ENCODE peak calls at places on chromosomes 4 and X, in nine cellular contexts. M is nephron progenitor cell, P is mucosa of descending colon, X is cardiac fibroblast, S is bronchial epithelial cell, E is neural progenitor cell, O is GM23338, W is cardiac muscle cell, B is progenitor cell of endocrine pancreas. J is an unnamed sample.

GRCh38 chrX:65463550-65463949 is 71.0 kb downstream of the LAS1L start:
- DNase-seq in M (no peak), P (no peak), X (peak), S (no peak), E (peak), O (peak), W (peak), B (no peak), J (no peak)

GRCh38 chr4:55175779-55176231 is 50.4 kb upstream of the KDR start:
- DNase-seq in M (no peak), P (no peak), X (peak), S (peak), E (no peak), O (peak), W (no peak), B (no peak), J (no peak)

GRCh38 chr4:6189511-6189910 is 10.8 kb downstream of the JAKMIP1 start:
- DNase-seq in M (no peak), P (no peak), X (no peak), S (no peak), E (peak), O (no peak), W (no peak), B (no peak), J (no peak)

GRCh38 chr4:94519019-94519418 is 67.3 kb downstream of the PDLIM5 start:
- DNase-seq in M (no peak), P (no peak), X (no peak), S (no peak), E (no peak), O (no peak), W (no peak), B (no peak), J (no peak)

GRCh38 chr4:76665139-76665538 is 230.1 kb downstream of the SHROOM3 start:
- DNase-seq in M (no peak), P (peak), X (peak), S (peak), E (no peak), O (no peak), W (no peak), B (no peak), J (no peak)

GRCh38 chrX:72079607-72080006 is 52.1 kb downstream of the RTL5 start:
- DNase-seq in M (no peak), P (no peak), X (peak), S (no peak), E (peak), O (no peak), W (no peak), B (no peak), J (no peak)

GRCh38 chrX:102604327-102604726 is 5.0 kb downstream of the ARMCX5 start:
- DNase-seq in M (no peak), P (no peak), X (peak), S (no peak), E (peak), O (no peak), W (no peak), B (no peak), J (no peak)

GRCh38 chr4:94332983-94333590 is 9.5 kb downstream of the HPGDS start:
- DNase-seq in M (no peak), P (no peak), X (peak), S (no peak), E (peak), O (peak), W (peak), B (no peak), J (no peak)

GRCh38 chr4:59247032-59247431 is 1953.1 kb upstream of the ADGRL3 start:
- DNase-seq in M (no peak), P (no peak), X (peak), S (no peak), E (no peak), O (peak), W (peak), B (no peak), J (no peak)

GRCh38 chrX:19920945-19921344 is 33.5 kb upstream of the SH3KBP1 start:
- DNase-seq in M (no peak), P (no peak), X (no peak), S (no peak), E (no peak), O (no peak), W (no peak), B (no peak), J (no peak)

GRCh38 chrX:140346711-140347110 is 158.2 kb downstream of the SOX3 start:
- DNase-seq in M (no peak), P (no peak), X (no peak), S (peak), E (no peak), O (no peak), W (no peak), B (no peak), J (no peak)

GRCh38 chr4:183348706-183349659 is 26.8 kb upstream of the CLDN24 start:
- DNase-seq in M (no peak), P (no peak), X (peak), S (peak), E (no peak), O (no peak), W (no peak), B (no peak), J (no peak)

GRCh38 chr4:168153596-168154440 is 61.5 kb downstream of the ANXA10 start:
- DNase-seq in M (peak), P (peak), X (peak), S (peak), E (peak), O (peak), W (peak), B (peak), J (peak)

GRCh38 chr4:62087706-62088105 is 887.6 kb downstream of the ADGRL3 start:
- DNase-seq in M (no peak), P (no peak), X (no peak), S (no peak), E (no peak), O (no peak), W (no peak), B (no peak), J (no peak)

GRCh38 chr4:137065306-137065705 is 467.0 kb downstream of the PCDH18 start:
- DNase-seq in M (no peak), P (no peak), X (peak), S (no peak), E (no peak), O (peak), W (no peak), B (no peak), J (no peak)

GRCh38 chrX:24658421-24658820 is 11.3 kb upstream of the PCYT1B start:
- DNase-seq in M (no peak), P (no peak), X (no peak), S (no peak), E (peak), O (no peak), W (no peak), B (no peak), J (no peak)

GRCh38 chrX:76127341-76127740 is 45.5 kb upstream of the PBDC1 start:
- DNase-seq in M (no peak), P (no peak), X (no peak), S (no peak), E (no peak), O (peak), W (no peak), B (no peak), J (no peak)

GRCh38 chrX:136304493-136304892 is 3.7 kb downstream of the ADGRG4 start:
- DNase-seq in M (no peak), P (no peak), X (peak), S (no peak), E (no peak), O (peak), W (no peak), B (no peak), J (no peak)

GRCh38 chrX:18151661-18152060 is 69.0 kb downstream of the BEND2 start:
- DNase-seq in M (no peak), P (no peak), X (no peak), S (no peak), E (no peak), O (no peak), W (peak), B (no peak), J (no peak)

GRCh38 chr4:173990879-173991231 is 292.6 kb downstream of the FBXO8 start:
- DNase-seq in M (peak), P (peak), X (peak), S (no peak), E (peak), O (peak), W (peak), B (no peak), J (peak)

GRCh38 chr4:127598656-127599055 is 34.1 kb upstream of the INTU start:
- DNase-seq in M (no peak), P (no peak), X (no peak), S (no peak), E (no peak), O (no peak), W (no peak), B (no peak), J (no peak)

GRCh38 chrX:63918611-63919010 is 133.6 kb upstream of the ARHGEF9 start:
- DNase-seq in M (no peak), P (no peak), X (peak), S (peak), E (peak), O (peak), W (peak), B (no peak), J (no peak)

GRCh38 chr4:11039494-11040142 is 355.1 kb upstream of the CLNK start:
- DNase-seq in M (no peak), P (no peak), X (no peak), S (no peak), E (no peak), O (no peak), W (no peak), B (no peak), J (no peak)

GRCh38 chr4:152166567-152166966 is 369.3 kb downstream of the FBXW7 start:
- DNase-seq in M (peak), P (no peak), X (peak), S (peak), E (peak), O (peak), W (peak), B (peak), J (no peak)

GRCh38 chr4:108328033-108328732 is 159.5 kb upstream of the LEF1 start:
- DNase-seq in M (no peak), P (no peak), X (no peak), S (no peak), E (no peak), O (no peak), W (no peak), B (no peak), J (no peak)

GRCh38 chrX:139213241-139213709 is 317.3 kb upstream of the F9 start:
- DNase-seq in M (no peak), P (no peak), X (no peak), S (no peak), E (no peak), O (no peak), W (no peak), B (no peak), J (no peak)

GRCh38 chr4:174627473-174627872 is 105.2 kb upstream of the HPGD start:
- DNase-seq in M (no peak), P (no peak), X (no peak), S (peak), E (no peak), O (no peak), W (no peak), B (no peak), J (no peak)

GRCh38 chr4:42397635-42398447 is 553 bp downstream of the SHISA3 start:
- DNase-seq in M (peak), P (peak), X (peak), S (no peak), E (peak), O (peak), W (peak), B (no peak), J (peak)

GRCh38 chrX:7614616-7615015 is 228.4 kb upstream of the VCX start:
- DNase-seq in M (no peak), P (no peak), X (no peak), S (no peak), E (no peak), O (no peak), W (peak), B (no peak), J (no peak)

GRCh38 chr4:127505203-127505602 is 127.6 kb upstream of the INTU start:
- DNase-seq in M (no peak), P (no peak), X (peak), S (peak), E (no peak), O (no peak), W (peak), B (no peak), J (no peak)

GRCh38 chr4:23613782-23614181 is 276.1 kb downstream of the PPARGC1A start:
- DNase-seq in M (no peak), P (no peak), X (no peak), S (no peak), E (no peak), O (no peak), W (no peak), B (no peak), J (no peak)

DNA sequence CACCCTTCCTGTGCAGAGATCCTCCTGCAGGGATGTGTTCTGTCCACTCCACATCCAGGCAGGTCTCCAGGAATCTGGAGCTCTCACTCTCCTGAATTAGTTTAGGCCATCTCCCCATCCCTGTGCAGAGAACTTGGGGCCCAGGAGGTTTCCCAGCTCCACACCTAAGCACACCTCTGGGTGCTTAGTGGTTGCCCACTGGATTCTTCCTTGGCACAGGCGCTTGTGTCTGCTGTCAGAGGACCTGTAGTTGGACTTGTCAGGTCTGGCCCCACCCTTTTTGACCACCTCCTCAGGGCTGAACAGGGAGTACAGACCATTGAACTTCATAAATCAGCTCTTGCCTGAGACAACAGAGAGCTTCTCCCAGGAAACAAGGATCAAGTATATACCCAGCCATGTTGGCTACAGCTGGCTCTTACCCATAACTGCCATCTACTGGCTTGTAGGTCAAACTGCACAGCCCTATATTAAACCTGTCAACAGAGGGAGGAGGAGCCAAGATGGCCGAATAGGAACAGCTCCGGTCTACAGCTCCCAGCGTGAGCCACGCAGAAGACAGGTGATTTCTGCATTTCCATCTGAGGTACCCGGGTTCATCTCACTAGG is 275.5 kb downstream of the PPARGC1A start:
- DNase-seq in M (no peak), P (peak), X (peak), S (peak), E (peak), O (peak), W (peak), B (no peak), J (no peak)
- TF ChIP-seq CTCF in M (peak), P (no peak), X (peak), S (peak), E (peak), O (peak), W (peak), B (peak), J (no peak)

DNA sequence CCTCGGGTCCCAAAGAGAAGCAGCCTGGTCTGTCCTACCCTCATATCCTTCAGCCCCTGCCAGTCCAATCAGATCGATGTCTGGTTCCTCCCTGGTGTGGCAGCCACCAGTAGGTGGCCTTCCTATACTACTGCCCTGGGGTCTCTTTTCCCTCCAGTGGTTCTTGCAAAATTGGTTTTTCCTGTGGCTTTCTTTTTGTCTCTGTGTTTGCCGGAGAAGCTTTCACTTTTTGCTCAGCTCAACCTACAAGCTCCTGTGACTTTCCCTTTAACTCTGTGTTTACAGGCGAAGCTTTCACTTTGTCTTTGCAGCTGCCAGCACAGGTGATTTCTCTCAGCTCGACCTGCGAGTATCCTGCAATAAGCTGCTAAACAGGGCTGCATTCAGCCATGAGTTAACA is 46.8 kb downstream of the UGT2A3 start:
- DNase-seq in M (no peak), P (no peak), X (no peak), S (peak), E (peak), O (peak), W (no peak), B (no peak), J (no peak)
- TF ChIP-seq CTCF in M (no peak), P (no peak), X (peak), S (peak), E (peak), O (peak), W (no peak), B (peak), J (no peak)

GRCh38 chrX:112536544-112536943 is 143.2 kb downstream of the LHFPL1 start:
- DNase-seq in M (no peak), P (no peak), X (no peak), S (no peak), E (peak), O (peak), W (peak), B (no peak), J (no peak)
- TF ChIP-seq CTCF in M (no peak), P (no peak), X (no peak), S (no peak), E (no peak), O (no peak), W (no peak), B (no peak), J (no peak)

DNA sequence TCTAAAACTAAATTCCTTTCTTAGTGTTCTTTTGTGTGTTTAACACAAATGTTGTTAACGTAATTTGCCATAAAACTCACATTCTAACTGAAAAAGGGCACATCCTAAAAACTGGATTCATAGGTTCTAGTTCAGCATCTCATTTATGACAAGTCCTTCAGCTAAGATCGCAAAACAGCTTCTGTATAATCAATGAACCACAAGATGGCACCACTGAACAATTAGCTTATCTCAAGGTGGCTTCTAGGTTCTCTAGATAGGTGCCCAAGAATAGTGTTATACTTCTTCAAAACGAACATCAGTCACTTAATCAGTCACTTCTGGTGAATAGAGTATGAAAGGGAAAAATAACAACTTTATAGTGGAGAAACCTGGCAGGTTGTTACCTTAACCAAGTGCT is 54.3 kb downstream of the NRK start:
- DNase-seq in M (no peak), P (no peak), X (peak), S (peak), E (peak), O (peak), W (peak), B (no peak), J (no peak)
- TF ChIP-seq CTCF in M (peak), P (no peak), X (no peak), S (peak), E (peak), O (peak), W (peak), B (peak), J (no peak)